ENCODE peak calls at places on chromosomes 6 and 20, in seven cellular contexts. H, A, G, N, X, B and D are unnamed samples.

GRCh38 chr20:40687384-40688128 is 1.5 kb downstream of the MAFB start:
- DNase-seq in B (no peak), H (peak), G (no peak), N (peak), X (peak), A (peak), D (no peak)

GRCh38 chr6:29510202-29510601 is 22.4 kb upstream of the MAS1L start:
- DNase-seq in N (no peak), B (peak), A (no peak), G (no peak), X (no peak), H (no peak), D (no peak)

GRCh38 chr6:43973351-43973750 is 153.9 kb downstream of the MRPL14 start:
- DNase-seq in G (no peak), H (no peak), X (peak), B (no peak), A (peak), N (peak), D (no peak)

GRCh38 chr20:31712112-31712553 is 10.5 kb downstream of the BCL2L1 start:
- DNase-seq in A (peak), N (peak), H (no peak), G (no peak), X (peak), B (no peak), D (no peak)

GRCh38 chr6:26319405-26320128 is 45.4 kb upstream of the BTN3A2 start:
- DNase-seq in X (no peak), A (no peak), G (no peak), H (no peak), B (no peak), N (no peak), D (no peak)

GRCh38 chr20:8082999-8083398 is 49.1 kb upstream of the PLCB1 start:
- DNase-seq in G (peak), X (no peak), H (no peak), B (peak), N (no peak), A (no peak), D (no peak)

GRCh38 chr20:51382986-51383821 is 159.3 kb downstream of the NFATC2 start:
- DNase-seq in X (no peak), A (peak), G (no peak), N (no peak), H (no peak), B (no peak), D (no peak)

GRCh38 chr20:38881806-38882440 is 44.3 kb upstream of the FAM83D start:
- DNase-seq in X (no peak), A (no peak), B (no peak), N (no peak), H (no peak), G (no peak), D (no peak)

GRCh38 chr6:91031581-91031980 is 444.7 kb upstream of the MAP3K7 start:
- DNase-seq in N (no peak), G (no peak), B (no peak), A (no peak), H (no peak), X (no peak), D (no peak)

GRCh38 chr6:53975966-53976610 is 135.2 kb upstream of the MLIP start:
- DNase-seq in G (peak), A (no peak), X (no peak), N (no peak), H (no peak), B (no peak), D (no peak)

GRCh38 chr6:16546851-16547250 is 214.4 kb downstream of the ATXN1 start:
- DNase-seq in B (no peak), N (no peak), X (no peak), H (no peak), A (no peak), G (no peak), D (no peak)

GRCh38 chr6:53412751-53413150 is 64.0 kb upstream of the ELOVL5 start:
- DNase-seq in G (no peak), H (no peak), A (no peak), X (no peak), B (peak), N (no peak), D (no peak)

GRCh38 chr20:62182469-62183425 is at the start of gene MTG2:
- DNase-seq in A (peak), B (peak), H (peak), X (peak), G (peak), N (peak), D (peak)

GRCh38 chr6:157669747-157670216 is 153.3 kb upstream of the SNX9 start:
- DNase-seq in A (peak), B (peak), H (peak), N (peak), G (peak), X (peak), D (peak)

GRCh38 chr6:101818056-101818455 is 424.5 kb downstream of the GRIK2 start:
- DNase-seq in B (no peak), A (no peak), N (no peak), H (no peak), G (no peak), X (no peak), D (no peak)

GRCh38 chr6:161561938-161562337 is 288.1 kb upstream of the AGPAT4 start:
- DNase-seq in X (no peak), H (no peak), A (no peak), B (no peak), G (no peak), N (no peak), D (no peak)

GRCh38 chr20:13349240-13349604 is 128.1 kb downstream of the ISM1 start:
- DNase-seq in G (peak), N (no peak), H (no peak), X (no peak), B (no peak), A (no peak), D (no peak)

GRCh38 chr6:44966449-44967091 is 361.6 kb upstream of the RUNX2 start:
- DNase-seq in B (peak), G (peak), X (no peak), A (no peak), N (no peak), H (no peak), D (no peak)

GRCh38 chr6:166333172-166333995 is 9.0 kb downstream of the SFT2D1 start:
- DNase-seq in X (no peak), A (no peak), N (no peak), H (no peak), G (no peak), B (peak), D (no peak)

GRCh38 chr6:91462236-91462635 is 875.4 kb upstream of the MAP3K7 start:
- DNase-seq in N (no peak), G (peak), X (no peak), A (no peak), B (no peak), H (no peak), D (no peak)

GRCh38 chr6:139583420-139583819 is 209.0 kb upstream of the CITED2 start:
- DNase-seq in G (peak), A (no peak), H (no peak), X (no peak), B (no peak), N (no peak), D (no peak)

GRCh38 chr20:31698803-31699718 is 23.6 kb downstream of the BCL2L1 start:
- DNase-seq in A (peak), H (peak), G (peak), X (peak), B (peak), N (peak), D (peak)

GRCh38 chr20:25076731-25077609 is 5.0 kb downstream of the VSX1 start:
- DNase-seq in G (peak), H (no peak), N (no peak), X (no peak), B (peak), A (peak), D (peak)

GRCh38 chr6:14129572-14129971 is 12.0 kb downstream of the CD83 start:
- DNase-seq in G (peak), B (peak), A (peak), H (peak), X (peak), N (peak), D (peak)

GRCh38 chr6:73314577-73315492 is 39.2 kb downstream of the DPPA5 start:
- DNase-seq in G (no peak), X (no peak), N (no peak), H (no peak), B (no peak), A (no peak), D (no peak)

GRCh38 chr6:73309534-73309783 is 44.6 kb downstream of the DPPA5 start:
- DNase-seq in A (no peak), X (no peak), B (no peak), N (no peak), H (no peak), G (no peak), D (no peak)

GRCh38 chr6:73308712-73309533 is 45.2 kb downstream of the DPPA5 start:
- DNase-seq in G (no peak), X (no peak), N (no peak), A (peak), H (no peak), B (no peak), D (peak)

GRCh38 chr6:73309784-73310502 is 44.1 kb downstream of the DPPA5 start:
- DNase-seq in X (peak), H (peak), N (peak), G (peak), A (peak), B (peak), D (peak)
- TF ChIP-seq POLR2A in X (no peak), H (peak), N (peak), G (peak), A (peak), B (no peak), D (peak)

DNA sequence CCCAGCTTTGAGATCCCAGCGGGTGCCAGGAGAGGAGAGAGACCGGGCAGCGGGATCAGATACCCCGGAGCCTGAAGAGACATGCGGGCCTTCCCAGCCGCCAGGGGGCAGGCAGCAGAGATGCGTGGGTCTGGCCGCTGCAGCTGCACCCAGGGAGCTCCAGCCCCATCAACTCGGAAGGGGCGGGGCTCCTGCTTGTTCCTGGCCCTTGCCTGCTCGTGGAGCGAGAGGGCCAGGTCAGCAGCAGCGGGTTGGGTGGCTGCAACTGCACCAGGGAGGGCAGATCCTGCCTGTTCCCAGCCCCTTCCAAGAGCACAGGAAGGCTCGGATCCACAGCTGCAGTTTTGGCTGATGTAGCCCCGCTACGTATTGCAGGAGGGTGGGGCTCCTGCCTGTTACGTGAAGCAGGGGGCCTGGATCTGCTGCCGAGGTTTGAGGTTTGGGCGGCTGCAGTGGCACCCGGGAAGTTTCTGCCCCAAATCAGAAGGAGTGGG is 532.8 kb downstream of the RFPL4B start:
- DNase-seq in X (no peak), B (peak), G (no peak), H (no peak), N (peak), A (peak), D (no peak)
- TF ChIP-seq POLR2A in X (no peak), B (no peak), G (no peak), H (no peak), N (no peak), A (no peak), D (no peak)

DNA sequence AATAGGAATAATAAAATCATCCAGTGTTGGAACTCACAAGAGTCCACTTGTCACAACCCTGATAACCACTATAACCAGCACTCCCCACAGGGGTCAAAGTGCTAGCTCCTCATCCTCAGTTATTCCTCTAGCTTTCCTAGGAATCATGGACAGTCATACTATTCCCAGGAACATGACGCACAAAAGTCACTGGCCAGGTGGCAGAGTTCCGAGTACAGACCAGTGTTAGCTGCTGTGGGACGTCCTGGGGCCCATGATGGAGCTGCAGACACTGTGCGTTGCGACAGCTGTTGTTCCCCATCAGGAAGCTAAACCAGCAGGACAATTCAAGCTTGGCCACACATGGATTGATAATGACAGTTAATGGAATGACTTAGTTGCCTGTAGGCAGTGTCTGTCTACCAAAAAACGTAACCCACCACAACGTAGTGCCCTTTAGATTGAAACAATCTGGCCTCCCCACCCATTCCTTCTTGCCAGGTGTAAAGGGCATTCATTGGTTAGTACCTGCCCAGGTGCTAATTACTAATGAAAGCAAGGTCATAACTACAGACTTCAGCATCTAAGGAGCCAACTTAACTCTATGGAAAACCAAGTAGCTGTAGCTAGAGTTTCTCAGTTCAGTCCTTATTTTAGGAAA is 17.4 kb downstream of the EZR start:
- DNase-seq in N (no peak), A (peak), B (no peak), H (no peak), G (no peak), X (peak), D (no peak)
- TF ChIP-seq POLR2A in N (no peak), A (no peak), B (no peak), H (no peak), G (no peak), X (no peak), D (no peak)

GRCh38 chr6:42569102-42570028 is 5.5 kb downstream of the UBR2 start:
- DNase-seq in G (peak), A (no peak), H (no peak), N (no peak), X (no peak), B (peak), D (no peak)
- TF ChIP-seq POLR2A in G (no peak), A (no peak), H (no peak), N (no peak), X (no peak), B (no peak), D (no peak)